ENCODE peak calls at places on chromosomes 7 and 10, in six cellular contexts. A is tibial artery; J is CD8-positive, alpha-beta memory T cell; B is GM23248; U is A549; F is uterus. W is an unnamed sample.

GRCh38 chr7:71733108-71733870 is 601.3 kb downstream of the GALNT17 start:
- DNase-seq in A (peak), J (peak), B (peak), U (peak), F (peak), W (peak)

GRCh38 chr10:49309691-49310371 is 10.9 kb downstream of the C10orf71 start:
- DNase-seq in A (peak), J (no peak), B (no peak), U (no peak), F (no peak), W (peak)

GRCh38 chr10:123038782-123039631 is 30.2 kb downstream of the ACADSB start:
- DNase-seq in A (no peak), J (no peak), B (no peak), U (no peak), F (no peak), W (no peak)

GRCh38 chr7:42175834-42176745 is 60.9 kb downstream of the GLI3 start:
- DNase-seq in A (no peak), J (no peak), B (peak), U (no peak), F (no peak), W (no peak)

GRCh38 chr10:129704786-129705525 is 237.9 kb downstream of the MGMT start:
- DNase-seq in A (no peak), J (no peak), B (peak), U (no peak), F (no peak), W (peak)

GRCh38 chr10:128035557-128035973 is 90.7 kb downstream of the MKI67 start:
- DNase-seq in A (no peak), J (peak), B (peak), U (peak), F (peak), W (peak)

GRCh38 chr7:1321411-1322239 is 89.0 kb downstream of the UNCX start:
- DNase-seq in A (no peak), J (no peak), B (no peak), U (no peak), F (no peak), W (no peak)

GRCh38 chr10:113080621-113081229 is 130.7 kb downstream of the TCF7L2 start:
- DNase-seq in A (no peak), J (no peak), B (no peak), U (no peak), F (no peak), W (no peak)

GRCh38 chr10:1737222-1738061 is at the start of gene ADARB2:
- DNase-seq in A (no peak), J (no peak), B (peak), U (no peak), F (no peak), W (no peak)

GRCh38 chr7:138935438-138936079 is 45.6 kb downstream of the KIAA1549 start:
- DNase-seq in A (no peak), J (no peak), B (peak), U (peak), F (no peak), W (no peak)
- H3K27ac ChIP-seq in A (no peak), J (no peak), B (peak), U (peak), F (no peak), W (no peak)

GRCh38 chr10:80413152-80413996 is 5.0 kb downstream of the PRXL2A start:
- DNase-seq in A (no peak), J (no peak), B (no peak), U (no peak), F (no peak), W (no peak)
- H3K27ac ChIP-seq in A (no peak), J (no peak), B (no peak), U (no peak), F (peak), W (peak)

GRCh38 chr7:57375783-57376182 is 74.2 kb upstream of the ZNF716 start:
- DNase-seq in A (no peak), J (no peak), B (no peak), U (no peak), F (no peak), W (no peak)
- H3K27ac ChIP-seq in A (no peak), J (no peak), B (no peak), U (no peak), F (no peak), W (no peak)

GRCh38 chr7:92696584-92696983 is 106.4 kb upstream of the FAM133B start:
- DNase-seq in A (no peak), J (no peak), B (no peak), U (no peak), F (no peak), W (no peak)
- H3K27ac ChIP-seq in A (peak), J (no peak), B (peak), U (peak), F (peak), W (no peak)

GRCh38 chr7:83166781-83167180 is 4.1 kb upstream of the PCLO start:
- DNase-seq in A (no peak), J (no peak), B (no peak), U (no peak), F (no peak), W (no peak)

GRCh38 chr7:83162402-83163256 is at the start of gene PCLO:
- DNase-seq in A (no peak), J (no peak), B (peak), U (peak), F (peak), W (peak)

GRCh38 chr7:83159731-83160130 is 3.0 kb downstream of the PCLO start:
- DNase-seq in A (no peak), J (no peak), B (no peak), U (no peak), F (no peak), W (no peak)

GRCh38 chr7:83161186-83161585 is 1.5 kb downstream of the PCLO start:
- DNase-seq in A (no peak), J (no peak), B (peak), U (no peak), F (no peak), W (no peak)

GRCh38 chr7:83161851-83162401 is 758 bp downstream of the PCLO start:
- DNase-seq in A (no peak), J (no peak), B (no peak), U (peak), F (no peak), W (no peak)
- H3K27ac ChIP-seq in A (no peak), J (no peak), B (no peak), U (peak), F (no peak), W (peak)

DNA sequence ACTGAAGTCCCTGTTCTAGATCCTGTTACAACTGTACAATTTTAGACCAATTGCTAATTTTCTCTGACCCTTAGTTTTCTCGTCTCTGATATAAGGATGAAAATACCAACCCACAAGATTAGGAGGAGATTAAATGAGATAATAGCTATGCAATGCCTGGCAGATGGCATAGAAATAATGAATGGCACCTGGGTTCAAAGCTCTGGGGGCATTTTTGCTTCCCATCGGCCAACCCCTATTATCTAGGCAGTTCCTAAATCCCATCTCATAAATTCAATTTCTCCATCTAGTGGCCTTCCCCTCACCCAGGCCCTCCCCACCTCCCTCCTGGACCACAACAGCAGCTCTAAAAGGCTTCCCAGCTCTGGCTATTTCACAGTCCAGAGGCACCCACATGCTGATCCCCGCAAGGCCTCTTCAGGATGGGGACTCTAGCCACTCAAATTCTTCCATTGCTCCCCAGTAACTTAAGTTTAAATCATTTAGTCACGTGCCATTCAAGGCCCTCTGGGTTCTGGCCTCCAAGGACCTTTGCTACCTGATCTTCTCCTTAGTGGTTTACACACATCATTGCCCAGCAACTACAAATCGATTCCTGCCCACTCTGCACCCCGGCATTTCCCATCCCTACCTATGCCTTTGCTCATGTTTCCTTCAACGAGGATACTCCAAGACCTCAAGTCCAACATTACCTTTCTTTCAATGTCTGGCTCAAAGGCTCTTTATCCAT is 202.4 kb upstream of the KLF14 start:
- DNase-seq in A (no peak), J (no peak), B (no peak), U (no peak), F (no peak), W (no peak)
- H3K27ac ChIP-seq in A (no peak), J (no peak), B (no peak), U (no peak), F (peak), W (no peak)